ENCODE peak calls at places on chromosome 1, in ten cellular contexts. One of them, this sample, is unnamed.
A peak's percentile ranks its signal among the peaks of the same experiment; 100 is the strongest.

GRCh38 chr1:217919683-217920502 is 288.7 kb downstream of the SPATA17 start:
- DNase-seq in right atrium auricular region: no peak
- DNase-seq in spleen: no peak
- DNase-seq in testis: no peak
- DNase-seq in A673: no peak
- DNase-seq in AG04450: no peak
- DNase-seq in heart right ventricle: no peak
- DNase-seq in sigmoid colon: no peak
- DNase-seq in breast epithelium: no peak
- DNase-seq in B cell: no peak
- DNase-seq in this sample: no peak

GRCh38 chr1:10765304-10765703 is 31.1 kb downstream of the CASZ1 start:
- DNase-seq in right atrium auricular region: no peak
- DNase-seq in spleen: no peak
- DNase-seq in testis: no peak
- DNase-seq in A673: no peak
- DNase-seq in AG04450: no peak
- DNase-seq in heart right ventricle: no peak
- DNase-seq in sigmoid colon: no peak
- DNase-seq in breast epithelium: no peak
- DNase-seq in B cell: no peak
- DNase-seq in this sample: no peak

GRCh38 chr1:1778827-1779675 is 781 bp upstream of the NADK start:
- DNase-seq in right atrium auricular region: peak; percentile 76
- DNase-seq in spleen: peak; percentile 99
- DNase-seq in testis: peak; percentile 66
- DNase-seq in A673: peak; percentile 64
- DNase-seq in AG04450: no peak
- DNase-seq in heart right ventricle: peak; percentile 64
- DNase-seq in sigmoid colon: peak; percentile 84
- DNase-seq in breast epithelium: peak; percentile 81
- DNase-seq in B cell: peak; percentile 99
- DNase-seq in this sample: peak; percentile 79

GRCh38 chr1:222798111-222798510 is 16.7 kb upstream of the DISP1 start:
- DNase-seq in right atrium auricular region: no peak
- DNase-seq in spleen: no peak
- DNase-seq in testis: no peak
- DNase-seq in A673: peak; percentile 54
- DNase-seq in AG04450: no peak
- DNase-seq in heart right ventricle: no peak
- DNase-seq in sigmoid colon: no peak
- DNase-seq in breast epithelium: no peak
- DNase-seq in B cell: peak; percentile 75
- DNase-seq in this sample: peak; percentile 58

GRCh38 chr1:84632975-84633427 is 57.3 kb downstream of the SSX2IP start:
- DNase-seq in right atrium auricular region: no peak
- DNase-seq in spleen: no peak
- DNase-seq in testis: no peak
- DNase-seq in A673: peak; percentile 71
- DNase-seq in AG04450: peak; percentile 18
- DNase-seq in heart right ventricle: no peak
- DNase-seq in sigmoid colon: no peak
- DNase-seq in breast epithelium: no peak
- DNase-seq in B cell: no peak
- DNase-seq in this sample: peak; percentile 62

GRCh38 chr1:112083487-112083886 is 94.0 kb upstream of the KCND3 start:
- DNase-seq in right atrium auricular region: no peak
- DNase-seq in spleen: no peak
- DNase-seq in testis: no peak
- DNase-seq in A673: peak; percentile 32
- DNase-seq in AG04450: no peak
- DNase-seq in heart right ventricle: no peak
- DNase-seq in sigmoid colon: no peak
- DNase-seq in breast epithelium: no peak
- DNase-seq in B cell: no peak
- DNase-seq in this sample: peak; percentile 44

GRCh38 chr1:5312870-5313269 is 658.5 kb downstream of the AJAP1 start:
- DNase-seq in right atrium auricular region: no peak
- DNase-seq in spleen: no peak
- DNase-seq in testis: no peak
- DNase-seq in A673: no peak
- DNase-seq in AG04450: no peak
- DNase-seq in heart right ventricle: no peak
- DNase-seq in sigmoid colon: no peak
- DNase-seq in breast epithelium: no peak
- DNase-seq in B cell: no peak
- DNase-seq in this sample: no peak

GRCh38 chr1:83791821-83792437 is 207.0 kb downstream of the TTLL7 start:
- DNase-seq in right atrium auricular region: no peak
- DNase-seq in spleen: no peak
- DNase-seq in testis: no peak
- DNase-seq in A673: no peak
- DNase-seq in AG04450: no peak
- DNase-seq in heart right ventricle: no peak
- DNase-seq in sigmoid colon: no peak
- DNase-seq in breast epithelium: no peak
- DNase-seq in B cell: no peak
- DNase-seq in this sample: peak; percentile 4

GRCh38 chr1:24117722-24118409 is 5.9 kb upstream of the MYOM3 start:
- DNase-seq in right atrium auricular region: no peak
- DNase-seq in spleen: peak; percentile 25
- DNase-seq in testis: no peak
- DNase-seq in A673: no peak
- DNase-seq in AG04450: no peak
- DNase-seq in heart right ventricle: no peak
- DNase-seq in sigmoid colon: no peak
- DNase-seq in breast epithelium: no peak
- DNase-seq in B cell: no peak
- DNase-seq in this sample: peak; percentile 55

DNA sequence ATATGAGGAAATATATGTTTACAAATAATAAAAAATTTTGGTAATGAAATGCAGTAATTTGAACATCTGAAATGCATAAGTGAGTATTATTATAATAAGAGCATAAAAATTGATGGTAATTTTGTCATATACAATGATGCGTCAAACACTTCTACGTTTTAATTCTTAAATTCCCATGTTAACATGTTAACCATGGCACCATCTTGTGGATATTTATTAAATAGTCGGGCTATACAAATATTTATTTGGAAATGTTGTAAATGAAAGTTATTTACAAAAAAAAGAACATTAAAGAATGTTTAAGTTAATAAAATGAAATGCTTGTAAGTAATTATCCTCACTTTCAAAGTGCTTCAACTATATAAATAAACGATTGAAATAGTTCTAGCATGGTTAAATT is 57.2 kb upstream of the C1orf185 start:
- DNase-seq in right atrium auricular region: no peak
- DNase-seq in spleen: no peak
- DNase-seq in testis: no peak
- DNase-seq in A673: peak; percentile 32
- DNase-seq in AG04450: no peak
- DNase-seq in heart right ventricle: no peak
- DNase-seq in sigmoid colon: no peak
- DNase-seq in breast epithelium: no peak
- DNase-seq in B cell: no peak
- DNase-seq in this sample: peak; percentile 12
- TF ChIP-seq CTCF in right atrium auricular region: peak; percentile 65
- TF ChIP-seq CTCF in spleen: peak; percentile 25
- TF ChIP-seq CTCF in testis: no peak
- TF ChIP-seq CTCF in A673: peak; percentile 58
- TF ChIP-seq CTCF in AG04450: no peak
- TF ChIP-seq CTCF in heart right ventricle: peak; percentile 49
- TF ChIP-seq CTCF in sigmoid colon: no peak
- TF ChIP-seq CTCF in breast epithelium: no peak
- TF ChIP-seq CTCF in B cell: peak; percentile 49
- TF ChIP-seq CTCF in this sample: peak; percentile 18

GRCh38 chr1:240860023-240860422 is 248.1 kb upstream of the GREM2 start:
- DNase-seq in right atrium auricular region: no peak
- DNase-seq in spleen: no peak
- DNase-seq in testis: no peak
- DNase-seq in A673: no peak
- DNase-seq in AG04450: no peak
- DNase-seq in heart right ventricle: no peak
- DNase-seq in sigmoid colon: no peak
- DNase-seq in breast epithelium: no peak
- DNase-seq in B cell: no peak
- DNase-seq in this sample: no peak

GRCh38 chr1:240854367-240854766 is 242.4 kb upstream of the GREM2 start:
- DNase-seq in right atrium auricular region: no peak
- DNase-seq in spleen: no peak
- DNase-seq in testis: no peak
- DNase-seq in A673: no peak
- DNase-seq in AG04450: no peak
- DNase-seq in heart right ventricle: no peak
- DNase-seq in sigmoid colon: no peak
- DNase-seq in breast epithelium: no peak
- DNase-seq in B cell: no peak
- DNase-seq in this sample: peak; percentile 79
- TF ChIP-seq CTCF in right atrium auricular region: no peak
- TF ChIP-seq CTCF in spleen: no peak
- TF ChIP-seq CTCF in testis: no peak
- TF ChIP-seq CTCF in A673: no peak
- TF ChIP-seq CTCF in AG04450: no peak
- TF ChIP-seq CTCF in heart right ventricle: no peak
- TF ChIP-seq CTCF in sigmoid colon: no peak
- TF ChIP-seq CTCF in breast epithelium: no peak
- TF ChIP-seq CTCF in B cell: no peak
- TF ChIP-seq CTCF in this sample: peak; percentile 49

GRCh38 chr1:41322835-41323234 is 38.4 kb upstream of the FOXO6 start:
- DNase-seq in right atrium auricular region: no peak
- DNase-seq in spleen: no peak
- DNase-seq in testis: peak; percentile 69
- DNase-seq in A673: peak; percentile 41
- DNase-seq in AG04450: no peak
- DNase-seq in heart right ventricle: peak; percentile 27
- DNase-seq in sigmoid colon: no peak
- DNase-seq in breast epithelium: no peak
- DNase-seq in B cell: no peak
- DNase-seq in this sample: peak; percentile 62
- TF ChIP-seq CTCF in right atrium auricular region: peak; percentile 59
- TF ChIP-seq CTCF in spleen: peak; percentile 28
- TF ChIP-seq CTCF in testis: peak; percentile 21
- TF ChIP-seq CTCF in A673: peak; percentile 58
- TF ChIP-seq CTCF in AG04450: peak; percentile 43
- TF ChIP-seq CTCF in heart right ventricle: peak; percentile 69
- TF ChIP-seq CTCF in sigmoid colon: no peak
- TF ChIP-seq CTCF in breast epithelium: no peak
- TF ChIP-seq CTCF in B cell: no peak
- TF ChIP-seq CTCF in this sample: peak; percentile 31

GRCh38 chr1:143667730-143668129 is 304.1 kb downstream of the FAM72C start:
- DNase-seq in right atrium auricular region: no peak
- DNase-seq in spleen: no peak
- DNase-seq in testis: no peak
- DNase-seq in A673: no peak
- DNase-seq in AG04450: no peak
- DNase-seq in heart right ventricle: no peak
- DNase-seq in sigmoid colon: no peak
- DNase-seq in breast epithelium: no peak
- DNase-seq in B cell: no peak
- DNase-seq in this sample: no peak
- TF ChIP-seq CTCF in right atrium auricular region: no peak
- TF ChIP-seq CTCF in spleen: no peak
- TF ChIP-seq CTCF in testis: no peak
- TF ChIP-seq CTCF in A673: no peak
- TF ChIP-seq CTCF in AG04450: no peak
- TF ChIP-seq CTCF in heart right ventricle: no peak
- TF ChIP-seq CTCF in sigmoid colon: no peak
- TF ChIP-seq CTCF in breast epithelium: no peak
- TF ChIP-seq CTCF in B cell: no peak
- TF ChIP-seq CTCF in this sample: no peak

GRCh38 chr1:163171826-163172225 is 30.9 kb downstream of the RGS5 start:
- DNase-seq in right atrium auricular region: no peak
- DNase-seq in spleen: no peak
- DNase-seq in testis: no peak
- DNase-seq in A673: peak; percentile 34
- DNase-seq in AG04450: no peak
- DNase-seq in heart right ventricle: no peak
- DNase-seq in sigmoid colon: no peak
- DNase-seq in breast epithelium: no peak
- DNase-seq in B cell: no peak
- DNase-seq in this sample: no peak

GRCh38 chr1:163172596-163172995 is 30.1 kb downstream of the RGS5 start:
- DNase-seq in right atrium auricular region: no peak
- DNase-seq in spleen: no peak
- DNase-seq in testis: no peak
- DNase-seq in A673: peak; percentile 55
- DNase-seq in AG04450: no peak
- DNase-seq in heart right ventricle: no peak
- DNase-seq in sigmoid colon: no peak
- DNase-seq in breast epithelium: no peak
- DNase-seq in B cell: no peak
- DNase-seq in this sample: no peak

GRCh38 chr1:163176797-163177196 is 25.9 kb downstream of the RGS5 start:
- DNase-seq in right atrium auricular region: no peak
- DNase-seq in spleen: no peak
- DNase-seq in testis: no peak
- DNase-seq in A673: no peak
- DNase-seq in AG04450: no peak
- DNase-seq in heart right ventricle: no peak
- DNase-seq in sigmoid colon: no peak
- DNase-seq in breast epithelium: no peak
- DNase-seq in B cell: no peak
- DNase-seq in this sample: no peak

GRCh38 chr1:163173121-163173520 is 29.6 kb downstream of the RGS5 start:
- DNase-seq in right atrium auricular region: no peak
- DNase-seq in spleen: no peak
- DNase-seq in testis: no peak
- DNase-seq in A673: peak; percentile 50
- DNase-seq in AG04450: no peak
- DNase-seq in heart right ventricle: no peak
- DNase-seq in sigmoid colon: no peak
- DNase-seq in breast epithelium: no peak
- DNase-seq in B cell: no peak
- DNase-seq in this sample: no peak

GRCh38 chr1:163174524-163175437 is 27.9 kb downstream of the RGS5 start:
- DNase-seq in right atrium auricular region: peak; percentile 72
- DNase-seq in spleen: peak; percentile 72
- DNase-seq in testis: peak; percentile 79
- DNase-seq in A673: peak; percentile 94
- DNase-seq in AG04450: peak; percentile 29
- DNase-seq in heart right ventricle: peak; percentile 73
- DNase-seq in sigmoid colon: peak; percentile 80
- DNase-seq in breast epithelium: peak; percentile 53
- DNase-seq in B cell: no peak
- DNase-seq in this sample: peak; percentile 73
- TF ChIP-seq CTCF in right atrium auricular region: peak; percentile 88
- TF ChIP-seq CTCF in spleen: peak; percentile 70
- TF ChIP-seq CTCF in testis: peak; percentile 80
- TF ChIP-seq CTCF in A673: peak; percentile 94
- TF ChIP-seq CTCF in AG04450: peak; percentile 94
- TF ChIP-seq CTCF in heart right ventricle: peak; percentile 93
- TF ChIP-seq CTCF in sigmoid colon: peak; percentile 79
- TF ChIP-seq CTCF in breast epithelium: peak; percentile 53
- TF ChIP-seq CTCF in B cell: peak; percentile 67
- TF ChIP-seq CTCF in this sample: peak; percentile 95

This sample was measured in MCF 10A.